ENCODE peak calls at places on chromosomes 16 and 17, in eight cellular contexts. Y is astrocyte; Q is left cardiac atrium; E is K562; U is skeletal muscle cell; F is GM13976; I is stimulated activated CD8-positive, alpha-beta memory T cell treated with anti-CD3 and anti-CD28 coated beads, Interleukin-7, amount 100 ng/mL, for 1 hour; H is brain microvascular endothelial cell. G is an unnamed sample.

GRCh38 chr17:78272181-78272913 is 40.9 kb downstream of the TMEM235 start:
- DNase-seq in Y (peak), F (no peak), U (peak), I (no peak), E (peak), H (peak), Q (peak), G (peak)

GRCh38 chr16:77780378-77780837 is 8.0 kb upstream of the VAT1L start:
- DNase-seq in E (no peak), F (no peak), H (peak), U (peak), Y (peak), Q (no peak), I (no peak), G (no peak)

GRCh38 chr17:57985675-57985974 is 2.4 kb downstream of the VEZF1 start:
- DNase-seq in Q (no peak), U (no peak), F (no peak), E (no peak), Y (peak), H (no peak), I (no peak), G (no peak)

GRCh38 chr16:81445143-81445922 is 725 bp downstream of the CMIP start:
- DNase-seq in H (no peak), Y (peak), Q (peak), I (no peak), E (peak), U (no peak), F (peak), G (peak)

GRCh38 chr16:87874639-87875472 is 5.5 kb upstream of the SLC7A5 start:
- DNase-seq in E (no peak), I (peak), Q (no peak), H (no peak), Y (no peak), F (peak), U (no peak), G (no peak)

GRCh38 chr17:30393491-30393890 is 14.8 kb downstream of the CPD start:
- DNase-seq in E (no peak), Y (no peak), I (no peak), H (no peak), F (no peak), U (no peak), Q (no peak), G (no peak)

GRCh38 chr16:86772231-86772510 is 193.8 kb downstream of the FOXL1 start:
- DNase-seq in Q (no peak), Y (peak), H (peak), F (no peak), E (no peak), U (no peak), I (no peak), G (no peak)

GRCh38 chr17:37816951-37817350 is 72.1 kb upstream of the HNF1B start:
- DNase-seq in Q (no peak), I (no peak), Y (no peak), U (no peak), F (no peak), H (no peak), E (no peak), G (no peak)

GRCh38 chr16:11139624-11140375 is 116.2 kb downstream of the SOCS1 start:
- DNase-seq in I (no peak), F (no peak), Q (no peak), Y (no peak), U (no peak), E (no peak), H (no peak), G (no peak)

GRCh38 chr17:67280279-67280678 is 35.3 kb upstream of the HELZ start:
- DNase-seq in E (no peak), U (peak), Q (peak), Y (no peak), I (no peak), H (no peak), F (no peak), G (no peak)

GRCh38 chr17:49696233-49696761 is 11.5 kb downstream of the SLC35B1 start:
- DNase-seq in E (no peak), Y (no peak), U (no peak), I (peak), F (peak), H (no peak), Q (no peak), G (no peak)

GRCh38 chr16:67086829-67087228 is 22.9 kb upstream of the PHAF1 start:
- DNase-seq in E (no peak), Q (no peak), I (no peak), F (no peak), H (no peak), Y (no peak), U (no peak), G (no peak)

GRCh38 chr17:46978489-46979022 is 497 bp downstream of the RPRML start:
- DNase-seq in E (no peak), Y (no peak), H (no peak), Q (no peak), F (peak), U (no peak), I (no peak), G (peak)

GRCh38 chr16:81646561-81646960 is 132.5 kb upstream of the PLCG2 start:
- DNase-seq in I (no peak), U (no peak), E (no peak), F (no peak), H (no peak), Y (peak), Q (no peak), G (no peak)